ENCODE peak calls at places on chromosomes 1 and 21, in nine cellular contexts. R is foreskin fibroblast; L is GM12864; O is gastrocnemius medialis; T is fibroblast of pulmonary artery; M is right atrium auricular region; X is breast epithelium; G is transverse colon; V is CD8-positive, alpha-beta T cell. D is an unnamed sample.

GRCh38 chr1:102252731-102253360 is 256.1 kb upstream of the OLFM3 start:
- DNase-seq in R (no peak), L (no peak), O (no peak), T (no peak), M (no peak), X (no peak), G (no peak), V (no peak), D (no peak)

GRCh38 chr1:53754484-53755312 is 15.7 kb upstream of the GLIS1 start:
- DNase-seq in R (peak), L (no peak), O (peak), T (peak), M (no peak), X (no peak), G (peak), V (no peak), D (no peak)

GRCh38 chr1:162371611-162372010 is 5.0 kb downstream of the SPATA46 start:
- DNase-seq in R (no peak), L (no peak), O (no peak), T (no peak), M (no peak), X (no peak), G (no peak), V (no peak), D (no peak)

GRCh38 chr1:32448773-32449456 is 16.0 kb upstream of the ZBTB8B start:
- DNase-seq in R (no peak), L (no peak), O (no peak), T (peak), M (no peak), X (no peak), G (no peak), V (no peak), D (no peak)

GRCh38 chr1:23720256-23720995 is 22.8 kb upstream of the ELOA start:
- DNase-seq in R (peak), L (peak), O (no peak), T (no peak), M (no peak), X (no peak), G (no peak), V (no peak), D (no peak)

GRCh38 chr21:35254006-35254751 is 205.1 kb upstream of the RUNX1 start:
- DNase-seq in R (peak), L (no peak), O (peak), T (peak), M (no peak), X (no peak), G (peak), V (no peak), D (peak)

GRCh38 chr1:172431224-172431623 is 10.7 kb downstream of the C1orf105 start:
- DNase-seq in R (no peak), L (no peak), O (no peak), T (no peak), M (no peak), X (no peak), G (no peak), V (no peak), D (no peak)

GRCh38 chr1:108512239-108513071 is 47.4 kb upstream of the EEIG2 start:
- DNase-seq in R (peak), L (no peak), O (no peak), T (peak), M (no peak), X (no peak), G (no peak), V (no peak), D (no peak)

GRCh38 chr1:17904290-17904689 is 149.2 kb downstream of the ACTL8 start:
- DNase-seq in R (no peak), L (no peak), O (no peak), T (no peak), M (no peak), X (no peak), G (no peak), V (no peak), D (no peak)

GRCh38 chr1:212234431-212235298 is 50.5 kb upstream of the PPP2R5A start:
- DNase-seq in R (peak), L (no peak), O (peak), T (peak), M (peak), X (no peak), G (no peak), V (no peak), D (no peak)

GRCh38 chr1:11838349-11839272 is 9.0 kb downstream of the NPPA start:
- DNase-seq in R (peak), L (no peak), O (peak), T (peak), M (no peak), X (peak), G (peak), V (peak), D (peak)

GRCh38 chr21:33924766-33925100 is 9.1 kb upstream of the ATP5PO start:
- DNase-seq in R (no peak), L (no peak), O (no peak), T (no peak), M (no peak), X (no peak), G (peak), V (no peak), D (peak)

GRCh38 chr1:29243023-29243862 is 6.9 kb downstream of the PTPRU start:
- DNase-seq in R (no peak), L (no peak), O (no peak), T (no peak), M (no peak), X (no peak), G (no peak), V (no peak), D (no peak)

GRCh38 chr1:9922342-9922741 is 12.3 kb upstream of the CTNNBIP1 start:
- DNase-seq in R (no peak), L (no peak), O (no peak), T (no peak), M (no peak), X (no peak), G (no peak), V (no peak), D (no peak)

GRCh38 chr1:10033359-10033845 is 644 bp downstream of the UBE4B start:
- DNase-seq in R (peak), L (no peak), O (peak), T (peak), M (no peak), X (no peak), G (peak), V (no peak), D (peak)

GRCh38 chr1:59384443-59384842 is 87.5 kb downstream of the FGGY start:
- DNase-seq in R (no peak), L (no peak), O (no peak), T (no peak), M (no peak), X (no peak), G (no peak), V (no peak), D (no peak)

GRCh38 chr1:50332941-50333594 is 90.2 kb downstream of the DMRTA2 start:
- DNase-seq in R (peak), L (no peak), O (no peak), T (peak), M (no peak), X (no peak), G (peak), V (peak), D (peak)

GRCh38 chr1:169890761-169891538 is 2.7 kb downstream of the SCYL3 start:
- DNase-seq in R (no peak), L (no peak), O (no peak), T (no peak), M (no peak), X (no peak), G (peak), V (peak), D (no peak)
- H3K4me3 ChIP-seq in R (no peak), L (peak), O (no peak), T (no peak), M (no peak), X (peak), G (no peak), V (peak), D (no peak)

GRCh38 chr1:167820684-167821355 is 93.1 kb downstream of the ADCY10 start:
- DNase-seq in R (no peak), L (no peak), O (no peak), T (no peak), M (no peak), X (no peak), G (no peak), V (no peak), D (no peak)
- H3K4me3 ChIP-seq in R (no peak), L (no peak), O (no peak), T (no peak), M (peak), X (peak), G (no peak), V (no peak), D (no peak)

DNA sequence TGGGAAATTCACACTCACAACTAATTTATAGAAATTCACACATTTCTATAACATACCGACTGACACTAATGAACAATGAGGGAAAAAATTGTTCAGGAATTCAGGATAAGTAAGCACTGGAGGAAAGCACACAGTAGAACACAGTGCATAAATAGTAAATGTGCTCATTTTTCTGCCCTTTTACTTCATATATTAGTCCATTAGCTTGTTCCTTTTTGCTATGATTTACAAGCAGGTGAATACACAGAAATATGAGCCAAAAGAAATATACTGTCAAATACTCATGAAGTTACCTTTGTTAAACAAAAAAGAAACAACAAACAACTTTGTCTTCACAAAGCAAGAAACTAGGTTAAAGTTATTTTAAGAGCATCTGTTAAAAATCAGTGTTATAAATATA is 11.3 kb downstream of the NRIP1 start:
- DNase-seq in R (no peak), L (no peak), O (no peak), T (no peak), M (no peak), X (no peak), G (no peak), V (no peak), D (no peak)
- H3K4me3 ChIP-seq in R (no peak), L (no peak), O (no peak), T (no peak), M (no peak), X (no peak), G (no peak), V (no peak), D (no peak)

GRCh38 chr1:46130144-46130543 is 2.3 kb downstream of the PIK3R3 start:
- DNase-seq in R (no peak), L (no peak), O (no peak), T (no peak), M (no peak), X (no peak), G (no peak), V (no peak), D (no peak)

GRCh38 chr1:46133181-46133658 is 791 bp upstream of the PIK3R3 start:
- DNase-seq in R (no peak), L (no peak), O (no peak), T (no peak), M (no peak), X (peak), G (no peak), V (no peak), D (no peak)

GRCh38 chr1:46131727-46132528 is 501 bp downstream of the PIK3R3 start:
- DNase-seq in R (no peak), L (no peak), O (peak), T (peak), M (peak), X (no peak), G (peak), V (peak), D (no peak)

GRCh38 chr1:46132529-46133180 is at the start of gene PIK3R3:
- DNase-seq in R (peak), L (peak), O (peak), T (peak), M (peak), X (peak), G (peak), V (peak), D (peak)

DNA sequence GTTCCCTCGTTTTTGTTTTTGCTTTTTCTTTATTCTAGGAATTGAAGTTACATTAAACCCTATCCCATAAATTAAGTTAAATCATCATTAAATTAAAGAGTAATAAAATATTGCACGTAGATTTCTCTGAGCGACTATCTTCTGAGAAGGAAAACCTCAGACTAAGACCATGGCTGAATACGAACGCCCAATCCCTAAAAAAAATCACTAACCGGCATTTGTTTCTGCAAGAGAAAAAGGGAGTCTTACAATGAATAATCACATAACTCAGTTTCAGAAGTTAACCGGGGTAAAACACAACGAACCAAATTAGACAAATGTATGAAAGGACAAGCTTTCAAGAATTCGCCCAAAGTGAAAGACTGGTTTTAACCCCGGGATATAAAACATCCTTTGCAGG is 1.3 kb downstream of the PIK3R3 start:
- DNase-seq in R (no peak), L (no peak), O (no peak), T (peak), M (no peak), X (no peak), G (no peak), V (no peak), D (no peak)
- H3K4me3 ChIP-seq in R (peak), L (peak), O (peak), T (peak), M (peak), X (peak), G (peak), V (no peak), D (no peak)

DNA sequence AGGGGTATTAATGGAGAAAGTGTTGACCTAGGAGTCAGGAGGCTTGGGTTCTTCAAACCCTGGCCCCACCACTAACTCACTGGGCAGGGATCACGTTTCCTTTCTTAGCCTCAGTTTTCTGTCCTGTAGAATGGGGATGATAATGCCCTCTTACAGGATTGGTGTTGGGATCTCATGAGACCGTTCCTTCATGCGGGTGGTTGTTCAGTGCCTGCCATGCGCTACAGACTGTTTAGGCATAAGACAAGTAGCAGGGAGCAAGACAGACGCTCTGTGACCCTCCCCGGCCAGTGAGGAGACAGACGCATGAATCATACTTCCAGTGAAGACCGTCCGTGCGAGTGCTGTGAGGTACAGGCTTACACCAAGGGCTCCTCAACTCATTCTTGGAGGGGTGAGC is 81.7 kb downstream of the MAN1C1 start:
- DNase-seq in R (no peak), L (no peak), O (no peak), T (no peak), M (no peak), X (no peak), G (no peak), V (no peak), D (no peak)
- H3K4me3 ChIP-seq in R (no peak), L (no peak), O (no peak), T (no peak), M (no peak), X (no peak), G (no peak), V (no peak), D (no peak)

D was measured in mucosa of descending colon.